ENCODE peak calls at places on chromosomes 1 and 21, in eight cellular contexts. P is occipital lobe, J is iPS-NIHi11, U is mucosa of descending colon, K is M059J, Z is mucosa of gallbladder, I is RWPE1, V is fibroblast of gingiva. F is an unnamed sample.

GRCh38 chr1:55428944-55429931 is 214.1 kb upstream of the USP24 start:
- DNase-seq in K (peak), I (peak), Z (peak), U (no peak), V (peak), P (no peak), J (peak), F (peak)

GRCh38 chr21:16588433-16588860 is 858.7 kb downstream of the USP25 start:
- DNase-seq in I (peak), V (peak), P (peak), Z (peak), J (peak), U (peak), K (peak), F (peak)

GRCh38 chr1:14626869-14627607 is 28.6 kb downstream of the KAZN start:
- DNase-seq in K (peak), P (no peak), V (no peak), I (peak), Z (peak), J (peak), U (peak), F (no peak)

GRCh38 chr1:77825356-77825709 is 45.9 kb downstream of the MIGA1 start:
- DNase-seq in J (peak), I (peak), Z (peak), P (no peak), K (peak), U (peak), V (no peak), F (peak)

GRCh38 chr1:209742409-209743144 is 13.3 kb upstream of the TRAF3IP3 start:
- DNase-seq in Z (no peak), J (no peak), K (peak), V (peak), U (no peak), I (no peak), P (no peak), F (no peak)

GRCh38 chr1:31675761-31676160 is 28.1 kb downstream of the COL16A1 start:
- DNase-seq in P (no peak), Z (no peak), I (no peak), K (no peak), J (no peak), V (no peak), U (no peak), F (no peak)

GRCh38 chr1:153848805-153849204 is 73.6 kb downstream of the SLC27A3 start:
- DNase-seq in V (no peak), Z (no peak), P (no peak), J (no peak), U (no peak), K (no peak), I (no peak), F (no peak)

GRCh38 chr1:152954436-152954835 is 7.4 kb downstream of the SPRR5 start:
- DNase-seq in K (peak), V (no peak), I (peak), Z (no peak), J (no peak), P (no peak), U (no peak), F (peak)

GRCh38 chr1:17719874-17720273 is 35.3 kb upstream of the ACTL8 start:
- DNase-seq in U (no peak), J (no peak), I (no peak), P (no peak), Z (no peak), K (peak), V (no peak), F (no peak)

GRCh38 chr1:45010855-45011811 is at the start of gene HECTD3:
- DNase-seq in Z (peak), K (peak), P (peak), V (peak), J (peak), U (peak), I (peak), F (peak)

GRCh38 chr1:228035844-228036243 is 29.0 kb downstream of the WNT3A start:
- DNase-seq in J (no peak), I (no peak), U (no peak), K (no peak), P (no peak), V (no peak), Z (no peak), F (no peak)

GRCh38 chr1:14403961-14404645 is 194.4 kb upstream of the KAZN start:
- DNase-seq in J (no peak), P (no peak), K (no peak), I (no peak), V (no peak), U (peak), Z (no peak), F (no peak)

GRCh38 chr1:226001852-226002666 is 2.9 kb upstream of the SDE2 start:
- DNase-seq in Z (peak), P (peak), V (peak), J (no peak), I (no peak), K (peak), U (peak), F (peak)

GRCh38 chr1:28640766-28641165 is 2.1 kb downstream of the TAF12 start:
- DNase-seq in J (no peak), V (no peak), U (no peak), P (no peak), Z (no peak), K (peak), I (no peak), F (peak)

GRCh38 chr21:36507397-36508018 is 27.6 kb upstream of the CLDN14 start:
- DNase-seq in Z (no peak), V (no peak), J (no peak), P (no peak), U (no peak), K (no peak), I (no peak), F (peak)

GRCh38 chr1:169309178-169310166 is 58.1 kb downstream of the NME7 start:
- DNase-seq in V (no peak), I (no peak), U (peak), K (peak), J (no peak), Z (no peak), P (no peak), F (no peak)

GRCh38 chr1:1777510-1777909 is 760 bp downstream of the NADK start:
- DNase-seq in I (no peak), P (no peak), V (peak), Z (no peak), U (peak), K (peak), J (no peak), F (peak)

GRCh38 chr1:11929849-11930248 is 3.6 kb upstream of the KIAA2013 start:
- DNase-seq in I (no peak), P (no peak), U (peak), K (peak), Z (peak), J (peak), V (peak), F (peak)

GRCh38 chr1:102531031-102531430 is 534.3 kb upstream of the OLFM3 start:
- DNase-seq in K (no peak), U (no peak), Z (no peak), V (no peak), I (no peak), J (no peak), P (no peak), F (peak)

GRCh38 chr1:7045897-7046296 is 260.6 kb downstream of the CAMTA1 start:
- DNase-seq in V (no peak), I (no peak), K (no peak), U (no peak), Z (no peak), P (no peak), J (no peak), F (no peak)

GRCh38 chr1:164602480-164603093 is 43.6 kb downstream of the PBX1 start:
- DNase-seq in J (peak), P (no peak), U (peak), V (peak), I (no peak), Z (peak), K (peak), F (peak)

GRCh38 chr1:47280142-47280541 is 33.8 kb downstream of the STIL start:
- DNase-seq in P (no peak), Z (no peak), K (no peak), J (no peak), V (peak), U (no peak), I (peak), F (no peak)

GRCh38 chr1:62588000-62588399 is 9.3 kb upstream of the ANGPTL3 start:
- DNase-seq in J (no peak), Z (no peak), P (no peak), V (peak), K (peak), U (no peak), I (no peak), F (no peak)

GRCh38 chr1:51690285-51690961 is 73.5 kb downstream of the OSBPL9 start:
- DNase-seq in P (no peak), U (no peak), K (peak), Z (no peak), I (peak), J (no peak), V (peak), F (peak)

GRCh38 chr1:111471012-111471411 is 2.8 kb upstream of the C1orf162 start:
- DNase-seq in Z (peak), P (no peak), K (no peak), J (no peak), I (no peak), V (no peak), U (peak), F (no peak)

GRCh38 chr1:218408942-218409341 is 63.8 kb downstream of the TGFB2 start:
- DNase-seq in V (no peak), Z (no peak), K (no peak), J (no peak), I (no peak), U (no peak), P (no peak), F (no peak)

GRCh38 chr1:91751281-91751680 is 134.7 kb downstream of the TGFBR3 start:
- DNase-seq in K (peak), V (peak), P (no peak), Z (no peak), J (no peak), I (no peak), U (no peak), F (no peak)

GRCh38 chr1:219413523-219413922 is 199.4 kb downstream of the ZC3H11B start:
- DNase-seq in I (no peak), Z (no peak), U (no peak), K (no peak), V (no peak), P (no peak), J (no peak), F (no peak)

GRCh38 chr1:52574594-52574993 is 21.7 kb upstream of the TUT4 start:
- DNase-seq in J (no peak), K (peak), P (no peak), I (peak), U (no peak), Z (no peak), V (peak), F (peak)

GRCh38 chr1:65279092-65279448 is 30.3 kb upstream of the DNAJC6 start:
- DNase-seq in J (peak), P (no peak), U (no peak), Z (no peak), K (no peak), I (no peak), V (no peak), F (no peak)

GRCh38 chr1:160022330-160023310 is 9.2 kb downstream of the PIGM start:
- DNase-seq in P (no peak), J (no peak), V (peak), I (peak), K (peak), Z (no peak), U (no peak), F (peak)

GRCh38 chr1:164611754-164612642 is 53.0 kb downstream of the PBX1 start:
- DNase-seq in Z (peak), K (peak), P (no peak), J (peak), V (peak), I (peak), U (peak), F (peak)

GRCh38 chr1:18794561-18794960 is 64.9 kb downstream of the TAS1R2 start:
- DNase-seq in J (peak), I (peak), K (no peak), Z (no peak), P (no peak), V (no peak), U (peak), F (peak)

GRCh38 chr1:210558302-210558701 is 229.6 kb downstream of the HHAT start:
- DNase-seq in I (no peak), Z (peak), J (no peak), V (no peak), U (peak), P (no peak), K (peak), F (no peak)

GRCh38 chr1:3459051-3459908 is 4.8 kb downstream of the ARHGEF16 start:
- DNase-seq in V (no peak), Z (no peak), J (no peak), P (no peak), I (no peak), K (no peak), U (peak), F (no peak)

GRCh38 chr21:40388046-40388445 is 458.9 kb downstream of the DSCAM start:
- DNase-seq in K (no peak), Z (no peak), J (no peak), U (no peak), V (no peak), P (no peak), I (no peak), F (no peak)

GRCh38 chr1:184684285-184685077 is 70.2 kb downstream of the EDEM3 start:
- DNase-seq in U (no peak), P (peak), V (peak), I (no peak), Z (no peak), J (no peak), K (peak), F (no peak)

GRCh38 chr1:205981257-205981656 is 21.9 kb downstream of the RAB7B start:
- DNase-seq in U (no peak), P (no peak), I (no peak), V (no peak), K (no peak), Z (no peak), J (no peak), F (no peak)

GRCh38 chr1:109838838-109839240 is 71.8 kb upstream of the CSF1 start:
- DNase-seq in J (no peak), K (peak), Z (no peak), U (no peak), V (no peak), P (no peak), I (no peak), F (peak)